ENCODE peak calls at places on chromosomes 12 and 14, in nine cellular contexts. One of them, this sample, is unnamed.

GRCh38 chr12:8887285-8887715 is 27.0 kb upstream of the PHC1 start:
- DNase-seq in upper lobe of right lung: no peak
- DNase-seq in heart right ventricle: no peak
- DNase-seq in GM23338: no peak
- DNase-seq in body of pancreas: no peak
- DNase-seq in cardiac muscle cell: peak
- DNase-seq in esophagus squamous epithelium: no peak
- DNase-seq in NB4: peak
- DNase-seq in HFFc6: no peak
- DNase-seq in this sample: no peak

GRCh38 chr14:61593330-61593729 is 102.0 kb upstream of the HIF1A start:
- DNase-seq in upper lobe of right lung: no peak
- DNase-seq in heart right ventricle: no peak
- DNase-seq in GM23338: no peak
- DNase-seq in body of pancreas: no peak
- DNase-seq in cardiac muscle cell: peak
- DNase-seq in esophagus squamous epithelium: no peak
- DNase-seq in NB4: no peak
- DNase-seq in HFFc6: no peak
- DNase-seq in this sample: no peak

GRCh38 chr12:131745706-131746105 is 34.8 kb downstream of the SFSWAP start:
- DNase-seq in upper lobe of right lung: no peak
- DNase-seq in heart right ventricle: no peak
- DNase-seq in GM23338: no peak
- DNase-seq in body of pancreas: no peak
- DNase-seq in cardiac muscle cell: no peak
- DNase-seq in esophagus squamous epithelium: no peak
- DNase-seq in NB4: no peak
- DNase-seq in HFFc6: no peak
- DNase-seq in this sample: no peak

GRCh38 chr12:12671850-12672660 is 23.9 kb downstream of the GPR19 start:
- DNase-seq in upper lobe of right lung: no peak
- DNase-seq in heart right ventricle: no peak
- DNase-seq in GM23338: no peak
- DNase-seq in body of pancreas: no peak
- DNase-seq in cardiac muscle cell: peak
- DNase-seq in esophagus squamous epithelium: no peak
- DNase-seq in NB4: no peak
- DNase-seq in HFFc6: peak
- DNase-seq in this sample: no peak

GRCh38 chr12:25872137-25872536 is 86.3 kb upstream of the RASSF8 start:
- DNase-seq in upper lobe of right lung: no peak
- DNase-seq in heart right ventricle: no peak
- DNase-seq in GM23338: no peak
- DNase-seq in body of pancreas: no peak
- DNase-seq in cardiac muscle cell: no peak
- DNase-seq in esophagus squamous epithelium: no peak
- DNase-seq in NB4: no peak
- DNase-seq in HFFc6: no peak
- DNase-seq in this sample: no peak

GRCh38 chr12:119556830-119557229 is 36.7 kb upstream of the TMEM233 start:
- DNase-seq in upper lobe of right lung: no peak
- DNase-seq in heart right ventricle: no peak
- DNase-seq in GM23338: no peak
- DNase-seq in body of pancreas: no peak
- DNase-seq in cardiac muscle cell: no peak
- DNase-seq in esophagus squamous epithelium: no peak
- DNase-seq in NB4: no peak
- DNase-seq in HFFc6: no peak
- DNase-seq in this sample: no peak

GRCh38 chr12:88764781-88765470 is 184.7 kb upstream of the KITLG start:
- DNase-seq in upper lobe of right lung: no peak
- DNase-seq in heart right ventricle: no peak
- DNase-seq in GM23338: no peak
- DNase-seq in body of pancreas: no peak
- DNase-seq in cardiac muscle cell: no peak
- DNase-seq in esophagus squamous epithelium: no peak
- DNase-seq in NB4: no peak
- DNase-seq in HFFc6: no peak
- DNase-seq in this sample: no peak

GRCh38 chr12:14993117-14993516 is 20.3 kb downstream of the PDE6H start:
- DNase-seq in upper lobe of right lung: no peak
- DNase-seq in heart right ventricle: no peak
- DNase-seq in GM23338: no peak
- DNase-seq in body of pancreas: no peak
- DNase-seq in cardiac muscle cell: no peak
- DNase-seq in esophagus squamous epithelium: no peak
- DNase-seq in NB4: no peak
- DNase-seq in HFFc6: no peak
- DNase-seq in this sample: no peak

GRCh38 chr14:45252356-45253069 is 489 bp downstream of the MIS18BP1 start:
- DNase-seq in upper lobe of right lung: no peak
- DNase-seq in heart right ventricle: no peak
- DNase-seq in GM23338: peak
- DNase-seq in body of pancreas: no peak
- DNase-seq in cardiac muscle cell: peak
- DNase-seq in esophagus squamous epithelium: no peak
- DNase-seq in NB4: peak
- DNase-seq in HFFc6: no peak
- DNase-seq in this sample: no peak

GRCh38 chr14:48944802-48945201 is 641.4 kb downstream of the RPS29 start:
- DNase-seq in upper lobe of right lung: no peak
- DNase-seq in heart right ventricle: no peak
- DNase-seq in GM23338: no peak
- DNase-seq in body of pancreas: no peak
- DNase-seq in cardiac muscle cell: no peak
- DNase-seq in esophagus squamous epithelium: no peak
- DNase-seq in NB4: no peak
- DNase-seq in HFFc6: no peak
- DNase-seq in this sample: no peak

GRCh38 chr14:64338616-64339316 is 44.6 kb upstream of the ESR2 start:
- DNase-seq in upper lobe of right lung: peak
- DNase-seq in heart right ventricle: peak
- DNase-seq in GM23338: peak
- DNase-seq in body of pancreas: peak
- DNase-seq in cardiac muscle cell: peak
- DNase-seq in esophagus squamous epithelium: peak
- DNase-seq in NB4: peak
- DNase-seq in HFFc6: peak
- DNase-seq in this sample: peak

GRCh38 chr14:64337901-64338615 is 43.9 kb upstream of the ESR2 start:
- DNase-seq in upper lobe of right lung: no peak
- DNase-seq in heart right ventricle: no peak
- DNase-seq in GM23338: peak
- DNase-seq in body of pancreas: peak
- DNase-seq in cardiac muscle cell: peak
- DNase-seq in esophagus squamous epithelium: no peak
- DNase-seq in NB4: peak
- DNase-seq in HFFc6: peak
- DNase-seq in this sample: peak

GRCh38 chr14:64340560-64341196 is 46.5 kb upstream of the ESR2 start:
- DNase-seq in upper lobe of right lung: no peak
- DNase-seq in heart right ventricle: no peak
- DNase-seq in GM23338: peak
- DNase-seq in body of pancreas: no peak
- DNase-seq in cardiac muscle cell: no peak
- DNase-seq in esophagus squamous epithelium: no peak
- DNase-seq in NB4: no peak
- DNase-seq in HFFc6: no peak
- DNase-seq in this sample: no peak
- TF ChIP-seq CTCF in upper lobe of right lung: no peak
- TF ChIP-seq CTCF in heart right ventricle: no peak
- TF ChIP-seq CTCF in GM23338: no peak
- TF ChIP-seq CTCF in body of pancreas: no peak
- TF ChIP-seq CTCF in cardiac muscle cell: no peak
- TF ChIP-seq CTCF in esophagus squamous epithelium: no peak
- TF ChIP-seq CTCF in NB4: no peak
- TF ChIP-seq CTCF in HFFc6: no peak
- TF ChIP-seq CTCF in this sample: no peak

GRCh38 chr12:46652692-46653091 is 173.1 kb downstream of the SLC38A4 start:
- DNase-seq in upper lobe of right lung: no peak
- DNase-seq in heart right ventricle: no peak
- DNase-seq in GM23338: no peak
- DNase-seq in body of pancreas: no peak
- DNase-seq in cardiac muscle cell: no peak
- DNase-seq in esophagus squamous epithelium: no peak
- DNase-seq in NB4: no peak
- DNase-seq in HFFc6: no peak
- DNase-seq in this sample: no peak
- TF ChIP-seq CTCF in upper lobe of right lung: no peak
- TF ChIP-seq CTCF in heart right ventricle: no peak
- TF ChIP-seq CTCF in GM23338: no peak
- TF ChIP-seq CTCF in body of pancreas: no peak
- TF ChIP-seq CTCF in cardiac muscle cell: no peak
- TF ChIP-seq CTCF in esophagus squamous epithelium: no peak
- TF ChIP-seq CTCF in NB4: no peak
- TF ChIP-seq CTCF in HFFc6: no peak
- TF ChIP-seq CTCF in this sample: no peak

GRCh38 chr12:4975574-4975973 is 65.9 kb downstream of the KCNA1 start:
- DNase-seq in upper lobe of right lung: peak
- DNase-seq in heart right ventricle: no peak
- DNase-seq in GM23338: peak
- DNase-seq in body of pancreas: no peak
- DNase-seq in cardiac muscle cell: no peak
- DNase-seq in esophagus squamous epithelium: no peak
- DNase-seq in NB4: no peak
- DNase-seq in HFFc6: no peak
- DNase-seq in this sample: no peak
- TF ChIP-seq CTCF in upper lobe of right lung: no peak
- TF ChIP-seq CTCF in heart right ventricle: no peak
- TF ChIP-seq CTCF in GM23338: no peak
- TF ChIP-seq CTCF in body of pancreas: no peak
- TF ChIP-seq CTCF in cardiac muscle cell: no peak
- TF ChIP-seq CTCF in esophagus squamous epithelium: no peak
- TF ChIP-seq CTCF in NB4: no peak
- TF ChIP-seq CTCF in HFFc6: no peak
- TF ChIP-seq CTCF in this sample: no peak

GRCh38 chr12:64273527-64274403 is 51.7 kb upstream of the KICS2 start:
- DNase-seq in upper lobe of right lung: no peak
- DNase-seq in heart right ventricle: no peak
- DNase-seq in GM23338: peak
- DNase-seq in body of pancreas: no peak
- DNase-seq in cardiac muscle cell: peak
- DNase-seq in esophagus squamous epithelium: no peak
- DNase-seq in NB4: peak
- DNase-seq in HFFc6: peak
- DNase-seq in this sample: no peak
- TF ChIP-seq CTCF in upper lobe of right lung: peak
- TF ChIP-seq CTCF in heart right ventricle: no peak
- TF ChIP-seq CTCF in GM23338: peak
- TF ChIP-seq CTCF in body of pancreas: no peak
- TF ChIP-seq CTCF in cardiac muscle cell: peak
- TF ChIP-seq CTCF in esophagus squamous epithelium: peak
- TF ChIP-seq CTCF in NB4: peak
- TF ChIP-seq CTCF in HFFc6: peak
- TF ChIP-seq CTCF in this sample: peak

DNA sequence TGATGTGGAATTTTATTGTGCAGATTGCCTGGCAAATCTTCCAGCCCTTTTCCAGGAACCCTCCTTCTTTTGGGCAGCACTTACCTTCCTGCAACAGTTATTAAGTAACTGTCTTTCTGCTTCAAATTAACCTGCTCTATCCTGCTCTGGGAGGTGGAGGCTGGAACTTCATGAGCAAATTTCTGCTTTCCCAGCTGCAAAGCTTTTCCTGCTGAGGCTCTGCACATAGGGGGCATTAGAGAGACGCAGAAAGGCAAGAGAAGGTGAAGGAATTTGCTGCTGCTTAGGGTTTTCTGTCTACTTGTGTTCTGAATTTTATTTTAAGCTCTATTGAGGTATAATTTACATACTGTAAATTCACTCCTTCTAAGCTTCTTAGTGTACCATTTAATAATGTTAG is 259.2 kb downstream of the PCNX1 start:
- DNase-seq in upper lobe of right lung: no peak
- DNase-seq in heart right ventricle: no peak
- DNase-seq in GM23338: peak
- DNase-seq in body of pancreas: peak
- DNase-seq in cardiac muscle cell: peak
- DNase-seq in esophagus squamous epithelium: no peak
- DNase-seq in NB4: peak
- DNase-seq in HFFc6: peak
- DNase-seq in this sample: peak
- TF ChIP-seq CTCF in upper lobe of right lung: peak
- TF ChIP-seq CTCF in heart right ventricle: no peak
- TF ChIP-seq CTCF in GM23338: peak
- TF ChIP-seq CTCF in body of pancreas: no peak
- TF ChIP-seq CTCF in cardiac muscle cell: peak
- TF ChIP-seq CTCF in esophagus squamous epithelium: peak
- TF ChIP-seq CTCF in NB4: peak
- TF ChIP-seq CTCF in HFFc6: peak
- TF ChIP-seq CTCF in this sample: peak

DNA sequence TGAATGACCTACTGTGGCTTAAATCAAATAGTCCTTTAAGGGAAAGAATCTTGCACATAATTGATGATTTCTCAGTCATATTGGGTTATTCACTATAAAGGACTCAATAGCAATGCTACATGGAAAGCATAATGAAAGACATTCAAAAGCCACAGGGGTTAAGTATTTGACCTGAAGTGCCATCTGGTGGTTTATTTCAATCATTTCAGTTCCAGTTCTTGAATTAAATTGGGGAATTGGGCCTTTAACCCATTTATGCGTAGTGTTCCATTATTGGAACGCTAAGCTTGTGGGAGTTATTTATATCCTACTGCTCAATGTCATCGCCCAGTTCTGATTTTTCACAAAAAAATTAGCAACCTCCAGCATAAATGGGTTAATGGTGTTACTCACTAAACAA is 41.3 kb upstream of the C12orf71 start:
- DNase-seq in upper lobe of right lung: no peak
- DNase-seq in heart right ventricle: no peak
- DNase-seq in GM23338: peak
- DNase-seq in body of pancreas: no peak
- DNase-seq in cardiac muscle cell: peak
- DNase-seq in esophagus squamous epithelium: no peak
- DNase-seq in NB4: peak
- DNase-seq in HFFc6: no peak
- DNase-seq in this sample: no peak
- TF ChIP-seq CTCF in upper lobe of right lung: peak
- TF ChIP-seq CTCF in heart right ventricle: no peak
- TF ChIP-seq CTCF in GM23338: peak
- TF ChIP-seq CTCF in body of pancreas: no peak
- TF ChIP-seq CTCF in cardiac muscle cell: no peak
- TF ChIP-seq CTCF in esophagus squamous epithelium: peak
- TF ChIP-seq CTCF in NB4: peak
- TF ChIP-seq CTCF in HFFc6: peak
- TF ChIP-seq CTCF in this sample: no peak